ENCODE peak calls at places on chromosomes 6 and 20, in six cellular contexts. A, Q, X, I, K and D are unnamed samples.
A peak's percentile ranks its signal among the peaks of the same experiment; 100 is the strongest.

GRCh38 chr20:36629719-36630340 is 16.2 kb downstream of the SLA2 start:
- DNase-seq in A (peak; percentile 87), Q (no peak), X (no peak), I (peak; percentile 81), K (no peak), D (peak; percentile 52)

GRCh38 chr6:131765081-131765852 is 42.6 kb upstream of the ENPP1 start:
- DNase-seq in A (no peak), Q (no peak), X (no peak), I (no peak), K (no peak), D (peak; percentile 81)

GRCh38 chr6:52551483-52552277 is 25.2 kb downstream of the TRAM2 start:
- DNase-seq in A (no peak), Q (peak; percentile 28), X (peak; percentile 71), I (no peak), K (no peak), D (peak; percentile 78)

GRCh38 chr20:60261323-60261722 is 303.1 kb downstream of the CDH26 start:
- DNase-seq in A (no peak), Q (no peak), X (no peak), I (no peak), K (no peak), D (no peak)

GRCh38 chr6:3229566-3230274 is 2.3 kb upstream of the TUBB2B start:
- DNase-seq in A (no peak), Q (no peak), X (no peak), I (peak; percentile 61), K (no peak), D (no peak)

GRCh38 chr6:117840541-117840983 is 66.5 kb upstream of the SLC35F1 start:
- DNase-seq in A (no peak), Q (peak; percentile 53), X (no peak), I (no peak), K (no peak), D (peak; percentile 60)

GRCh38 chr20:56527521-56527920 is 3.0 kb downstream of the FAM209A start:
- DNase-seq in A (peak; percentile 54), Q (no peak), X (no peak), I (no peak), K (no peak), D (no peak)

GRCh38 chr6:151313060-151313459 is 73.3 kb downstream of the AKAP12 start:
- DNase-seq in A (no peak), Q (no peak), X (no peak), I (no peak), K (peak; percentile 63), D (peak; percentile 45)

GRCh38 chr20:39021748-39022147 is 59.6 kb downstream of the DHX35 start:
- DNase-seq in A (no peak), Q (no peak), X (no peak), I (no peak), K (no peak), D (no peak)

GRCh38 chr6:105893741-105894140 is 192.4 kb upstream of the PRDM1 start:
- DNase-seq in A (no peak), Q (no peak), X (no peak), I (no peak), K (no peak), D (no peak)

GRCh38 chr6:3297909-3298308 is 39.2 kb downstream of the PSMG4 start:
- DNase-seq in A (peak; percentile 40), Q (no peak), X (peak; percentile 23), I (no peak), K (no peak), D (no peak)

GRCh38 chr6:169905041-169905807 is 153.8 kb downstream of the ERMARD start:
- DNase-seq in A (no peak), Q (peak; percentile 22), X (no peak), I (no peak), K (peak; percentile 75), D (peak; percentile 81)

GRCh38 chr20:37344506-37345338 is 1.2 kb upstream of the SRC start:
- DNase-seq in A (peak; percentile 55), Q (peak; percentile 85), X (peak; percentile 83), I (no peak), K (no peak), D (no peak)

GRCh38 chr20:11101243-11101642 is 427.4 kb upstream of the JAG1 start:
- DNase-seq in A (no peak), Q (no peak), X (no peak), I (no peak), K (no peak), D (peak; percentile 43)

GRCh38 chr6:106104941-106105340 is 18.8 kb downstream of the PRDM1 start:
- DNase-seq in A (no peak), Q (no peak), X (no peak), I (no peak), K (no peak), D (no peak)

GRCh38 chr6:145034664-145035063 is 700.7 kb downstream of the EPM2A start:
- DNase-seq in A (no peak), Q (no peak), X (no peak), I (no peak), K (no peak), D (peak; percentile 61)

GRCh38 chr6:39377530-39377929 is 55.0 kb upstream of the KCNK16 start:
- DNase-seq in A (no peak), Q (peak; percentile 42), X (no peak), I (no peak), K (peak; percentile 71), D (peak; percentile 89)
- TF ChIP-seq CTCF in A (peak; percentile 8), Q (peak; percentile 49), X (peak; percentile 62), I (no peak), K (peak; percentile 53), D (peak; percentile 73)

GRCh38 chr6:149319413-149319812 is 1.9 kb downstream of the TAB2 start:
- DNase-seq in A (no peak), Q (no peak), X (no peak), I (no peak), K (no peak), D (no peak)

GRCh38 chr6:149318581-149319286 is 1.2 kb downstream of the TAB2 start:
- DNase-seq in A (no peak), Q (no peak), X (no peak), I (peak; percentile 64), K (no peak), D (no peak)

GRCh38 chr6:149323353-149323752 is 5.8 kb downstream of the TAB2 start:
- DNase-seq in A (no peak), Q (no peak), X (no peak), I (no peak), K (no peak), D (no peak)

GRCh38 chr6:149317656-149318571 is at the start of gene TAB2:
- DNase-seq in A (peak; percentile 92), Q (peak; percentile 18), X (peak; percentile 77), I (peak; percentile 74), K (peak; percentile 67), D (peak; percentile 47)

DNA sequence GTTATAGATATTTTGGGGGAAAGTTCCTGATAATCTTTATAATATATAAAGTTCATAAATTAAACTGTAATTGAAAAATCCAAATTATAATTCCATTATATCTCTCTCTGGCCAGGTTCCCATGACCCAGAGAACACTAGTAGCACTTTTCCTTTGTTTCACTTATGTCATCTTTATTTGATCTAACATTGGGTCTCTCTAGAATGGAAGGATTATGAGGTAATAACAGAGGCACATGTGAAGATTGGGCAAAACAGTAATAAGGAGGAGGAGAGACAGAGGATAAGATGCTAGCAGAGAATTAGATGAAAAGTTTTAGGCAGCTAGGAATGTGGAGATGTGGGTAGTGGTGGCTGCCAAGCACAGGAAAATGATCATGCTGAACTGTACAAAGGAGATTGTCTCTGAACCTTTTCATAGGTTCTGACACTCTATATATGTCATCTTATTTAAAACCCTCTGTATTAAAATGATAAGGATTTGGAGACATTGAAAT is 3.3 kb downstream of the TAB2 start:
- DNase-seq in A (no peak), Q (no peak), X (no peak), I (no peak), K (no peak), D (no peak)
- H3K4me3 ChIP-seq in A (no peak overlapping the region), Q (no peak overlapping the region), X (no peak overlapping the region), I (no peak overlapping the region), K (no peak overlapping the region), D (peak overlapping the region; percentile 1)

DNA sequence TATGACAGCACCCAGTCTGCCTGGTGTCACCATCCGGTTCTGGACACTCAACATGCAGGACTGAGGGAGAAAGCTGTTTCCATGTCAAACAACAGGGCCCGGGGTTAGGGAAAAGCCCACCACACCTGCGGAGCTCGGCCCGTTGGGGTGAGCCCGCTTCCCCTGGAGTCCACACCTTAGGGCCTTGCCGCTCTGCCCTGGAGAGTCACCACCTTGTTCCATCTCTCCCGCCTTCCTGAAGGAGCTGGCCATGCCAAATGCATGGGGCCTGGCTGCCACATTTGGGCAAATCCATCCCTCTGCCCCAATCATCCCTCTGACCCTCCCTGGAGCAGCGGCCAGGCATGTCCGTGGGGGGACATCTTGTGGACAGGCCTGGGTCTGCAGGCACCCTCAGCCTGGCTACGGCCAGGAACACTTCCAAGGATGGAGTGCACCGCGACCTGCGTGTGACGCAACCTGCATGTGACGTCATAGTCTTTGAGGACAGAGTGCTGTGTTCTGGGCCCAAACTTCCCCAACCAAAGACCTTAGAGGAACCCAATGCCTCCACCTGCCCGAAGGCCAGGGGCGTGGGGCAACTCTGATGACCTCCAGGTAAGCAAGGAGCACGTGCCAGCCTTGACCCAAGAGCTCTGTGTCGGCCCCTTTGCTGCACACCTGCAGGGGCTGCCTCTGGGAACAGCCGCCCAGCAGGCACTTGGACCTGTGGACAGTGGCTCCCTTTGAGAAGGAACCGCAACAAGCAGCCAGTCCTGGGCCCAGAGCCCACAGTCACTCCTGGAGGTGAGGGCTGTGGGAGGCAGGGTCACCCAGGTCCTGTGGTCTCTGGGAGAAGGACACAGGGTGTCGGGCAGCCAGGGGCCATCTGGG is 1.7 kb downstream of the CABLES2 start:
- DNase-seq in A (no peak), Q (peak; percentile 77), X (peak; percentile 76), I (no peak), K (peak; percentile 82), D (peak; percentile 70)
- TF ChIP-seq CTCF in A (no peak), Q (peak; percentile 42), X (peak; percentile 51), I (no peak), K (peak; percentile 71), D (peak; percentile 76)

GRCh38 chr6:36277946-36278465 is 8.1 kb downstream of the PNPLA1 start:
- DNase-seq in A (no peak), Q (no peak), X (no peak), I (no peak), K (no peak), D (no peak)
- H3K4me3 ChIP-seq in A (no peak overlapping the region), Q (no peak overlapping the region), X (no peak overlapping the region), I (no peak overlapping the region), K (no peak overlapping the region), D (no peak overlapping the region)

DNA sequence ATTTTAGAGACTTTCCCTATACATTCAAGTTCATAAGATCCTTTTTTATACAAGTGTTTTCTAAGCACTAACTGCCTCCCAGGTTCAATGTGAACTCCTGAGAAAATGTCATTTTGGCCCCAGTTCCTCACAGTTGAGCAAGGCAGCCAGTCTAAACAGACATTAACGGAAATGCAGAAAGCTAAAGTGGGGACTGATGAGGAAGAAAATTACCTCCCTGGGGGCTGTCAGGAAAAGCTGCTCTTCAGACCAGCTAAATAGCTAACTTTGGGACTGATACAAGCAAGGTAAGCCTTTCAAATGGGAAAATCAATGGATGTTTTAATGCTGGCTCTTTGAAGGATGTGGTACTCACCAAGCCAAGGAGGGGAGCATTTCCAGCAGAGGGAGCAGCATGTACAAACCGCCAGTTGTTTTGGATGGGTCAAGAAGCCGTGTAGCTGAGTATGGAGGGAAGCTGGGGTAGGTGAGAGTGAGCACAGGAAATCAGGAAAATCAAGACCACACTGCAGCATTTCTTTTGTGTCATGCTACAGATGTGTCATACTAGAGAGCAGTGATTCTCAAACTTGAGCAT is 180.8 kb upstream of the CHD6 start:
- DNase-seq in A (no peak), Q (no peak), X (no peak), I (no peak), K (no peak), D (no peak)
- TF ChIP-seq CTCF in A (no peak), Q (no peak), X (no peak), I (no peak), K (no peak), D (no peak)